ENCODE peak calls at places on chromosomes 3 and 15, in seven cellular contexts. Q, B, V, R, K, Y and U are unnamed samples.

GRCh38 chr3:72797773-72798543 is 50.3 kb downstream of the SHQ1 start:
- DNase-seq in Q (no peak), R (no peak), B (no peak), V (no peak), Y (peak), K (no peak), U (no peak)

GRCh38 chr3:184360834-184361531 is 422 bp downstream of the CLCN2 start:
- DNase-seq in K (no peak), R (no peak), Q (no peak), Y (no peak), B (no peak), V (no peak), U (no peak)

GRCh38 chr3:190319660-190320059 is 2.6 kb downstream of the CLDN1 start:
- DNase-seq in R (no peak), Y (no peak), Q (no peak), B (no peak), K (no peak), V (no peak), U (no peak)

GRCh38 chr3:88019024-88019423 is 39.8 kb downstream of the CGGBP1 start:
- DNase-seq in V (peak), Y (no peak), Q (no peak), B (no peak), K (no peak), R (no peak), U (no peak)

GRCh38 chr15:97959738-97960363 is 652 bp upstream of the ARRDC4 start:
- DNase-seq in R (no peak), V (no peak), Y (no peak), K (no peak), Q (no peak), B (no peak), U (no peak)

GRCh38 chr3:193040836-193041672 is 123.4 kb upstream of the MB21D2 start:
- DNase-seq in K (peak), Q (no peak), V (peak), R (no peak), B (no peak), Y (peak), U (peak)

GRCh38 chr3:191141728-191142127 is 57.3 kb upstream of the OSTN start:
- DNase-seq in K (no peak), Q (peak), R (no peak), B (no peak), V (no peak), Y (no peak), U (no peak)

GRCh38 chr3:108159865-108160264 is 62.4 kb downstream of the IFT57 start:
- DNase-seq in Q (peak), R (no peak), V (no peak), K (no peak), Y (no peak), B (no peak), U (no peak)

GRCh38 chr3:61177450-61177849 is 73.8 kb downstream of the FHIT start:
- DNase-seq in V (no peak), K (no peak), Y (no peak), B (no peak), R (no peak), Q (no peak), U (no peak)

GRCh38 chr3:140717915-140718314 is 40.1 kb downstream of the TRIM42 start:
- DNase-seq in R (no peak), Q (no peak), Y (no peak), V (no peak), K (no peak), B (no peak), U (no peak)

GRCh38 chr15:58495836-58496501 is 64.2 kb downstream of the LIPC start:
- DNase-seq in Q (no peak), R (no peak), Y (no peak), V (no peak), K (no peak), B (no peak), U (no peak)

GRCh38 chr3:58104155-58104554 is 95.9 kb downstream of the FLNB start:
- DNase-seq in K (no peak), B (no peak), Y (no peak), Q (no peak), R (no peak), V (no peak), U (no peak)

GRCh38 chr15:99110093-99110492 is 5.2 kb downstream of the SYNM start:
- DNase-seq in R (no peak), B (no peak), K (no peak), Q (no peak), V (no peak), Y (no peak), U (no peak)

GRCh38 chr15:58423858-58424608 is 7.8 kb upstream of the LIPC start:
- DNase-seq in K (no peak), B (no peak), V (peak), R (no peak), Y (no peak), Q (no peak), U (no peak)

GRCh38 chr3:67654832-67655152 is 380 bp upstream of the SUCLG2 start:
- DNase-seq in V (no peak), B (no peak), R (no peak), Q (no peak), K (no peak), Y (no peak), U (no peak)

GRCh38 chr3:168124791-168125190 is 29.1 kb upstream of the GOLIM4 start:
- DNase-seq in Q (no peak), B (no peak), R (no peak), Y (no peak), K (no peak), V (no peak), U (no peak)

GRCh38 chr15:34514251-34514760 is 69.1 kb downstream of the GOLGA8B start:
- DNase-seq in Y (peak), Q (no peak), B (peak), K (no peak), R (peak), V (peak), U (peak)

GRCh38 chr3:59512066-59512465 is 462.2 kb upstream of the CFAP20DC start:
- DNase-seq in Q (no peak), B (no peak), R (no peak), K (no peak), V (no peak), Y (no peak), U (no peak)

GRCh38 chr3:166837535-166837934 is 542.6 kb downstream of the ZBBX start:
- DNase-seq in Y (peak), B (no peak), V (peak), Q (no peak), R (no peak), K (no peak), U (no peak)

GRCh38 chr15:56286213-56286612 is 42.5 kb upstream of the RFX7 start:
- DNase-seq in V (no peak), B (no peak), Y (peak), Q (no peak), R (no peak), K (no peak), U (no peak)

GRCh38 chr15:66405605-66406004 is 18.9 kb downstream of the MAP2K1 start:
- DNase-seq in B (no peak), Q (no peak), K (no peak), Y (no peak), V (no peak), R (no peak), U (no peak)

GRCh38 chr3:78410077-78410476 is 1357.7 kb downstream of the ROBO1 start:
- DNase-seq in K (no peak), Q (no peak), Y (no peak), B (no peak), V (no peak), R (no peak), U (no peak)

GRCh38 chr3:101216710-101217457 is 103.5 kb downstream of the IMPG2 start:
- DNase-seq in K (no peak), R (no peak), V (peak), B (no peak), Y (no peak), Q (no peak), U (peak)

GRCh38 chr15:100861511-100861991 is 18.1 kb upstream of the ALDH1A3 start:
- DNase-seq in Y (no peak), V (no peak), R (no peak), K (no peak), Q (no peak), B (no peak), U (no peak)

GRCh38 chr3:132984181-132984580 is 54.0 kb upstream of the TMEM108 start:
- DNase-seq in Y (no peak), Q (no peak), B (no peak), K (no peak), R (no peak), V (no peak), U (no peak)

GRCh38 chr15:26889298-26889898 is 22.5 kb downstream of the GABRA5 start:
- DNase-seq in Y (peak), V (peak), Q (peak), K (peak), B (no peak), R (no peak), U (no peak)

GRCh38 chr3:31462050-31462569 is 70.6 kb upstream of the STT3B start:
- DNase-seq in B (no peak), K (no peak), R (no peak), Y (peak), V (peak), Q (no peak), U (peak)

GRCh38 chr15:32908921-32909320 is 191.1 kb downstream of the GREM1 start:
- DNase-seq in R (no peak), Y (no peak), Q (no peak), B (no peak), K (no peak), V (no peak), U (no peak)

GRCh38 chr3:43632269-43632733 is 10.5 kb upstream of the ANO10 start:
- DNase-seq in B (no peak), Q (peak), V (no peak), Y (peak), R (no peak), K (no peak), U (no peak)

GRCh38 chr15:35627696-35628095 is 81.7 kb upstream of the DPH6 start:
- DNase-seq in B (no peak), K (no peak), Y (no peak), R (no peak), V (no peak), Q (no peak), U (no peak)

GRCh38 chr15:35624881-35625280 is 78.9 kb upstream of the DPH6 start:
- DNase-seq in B (no peak), K (no peak), Q (no peak), V (no peak), R (no peak), Y (no peak), U (no peak)

GRCh38 chr15:35622641-35623340 is 76.8 kb upstream of the DPH6 start:
- DNase-seq in Q (no peak), B (no peak), K (no peak), V (no peak), R (no peak), Y (no peak), U (no peak)

GRCh38 chr15:35626984-35627383 is 81.0 kb upstream of the DPH6 start:
- DNase-seq in K (no peak), Y (no peak), V (no peak), R (no peak), Q (no peak), B (no peak), U (no peak)

DNA sequence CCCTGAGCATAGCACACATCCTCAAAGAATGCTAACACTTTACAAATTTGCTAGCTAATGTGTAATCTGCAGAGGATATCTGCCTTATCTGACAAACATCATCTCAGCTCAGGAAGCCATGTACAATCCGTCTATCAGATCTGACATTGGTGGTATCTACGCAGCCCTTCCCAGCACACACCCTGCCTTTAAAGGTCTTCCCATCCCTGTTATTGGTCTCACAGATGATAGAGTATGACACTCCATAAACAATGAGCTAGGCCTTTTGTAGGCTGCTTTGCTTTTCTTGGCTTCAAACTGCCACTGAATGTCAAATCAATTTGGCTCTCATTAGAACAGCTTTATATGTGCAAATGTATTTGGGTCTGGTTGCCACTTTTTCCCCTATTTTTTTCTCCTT is 80.6 kb upstream of the DPH6 start:
- DNase-seq in K (no peak), Q (no peak), V (no peak), R (no peak), B (no peak), Y (no peak), U (no peak)
- TF ChIP-seq CTCF in K (no peak), Q (no peak), V (no peak), R (no peak), B (no peak), Y (no peak), U (no peak)

DNA sequence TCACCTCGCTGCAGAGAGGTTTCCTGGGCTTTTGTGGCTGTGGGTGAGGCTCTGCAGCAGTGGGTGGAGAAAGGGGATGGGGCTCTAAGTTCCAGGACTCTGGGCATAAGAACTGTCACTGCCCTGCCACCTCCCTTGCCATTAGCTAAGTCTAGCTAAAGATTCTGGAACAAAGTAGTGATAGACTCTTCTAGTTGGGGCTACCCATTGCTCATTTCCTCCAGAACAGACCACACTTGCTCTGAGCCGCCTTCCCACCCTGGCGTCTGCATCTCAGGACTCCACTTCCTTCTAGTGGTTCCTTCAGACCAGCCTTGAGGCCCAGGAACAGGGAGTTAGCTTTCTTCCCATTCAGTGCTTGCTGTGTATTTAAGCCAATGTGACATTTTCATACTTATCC is 7.5 kb downstream of the ARHGAP31 start:
- DNase-seq in V (no peak), R (no peak), B (no peak), Y (no peak), K (no peak), Q (no peak), U (no peak)
- TF ChIP-seq CTCF in V (no peak), R (no peak), B (no peak), Y (no peak), K (no peak), Q (no peak), U (no peak)

GRCh38 chr3:30260747-30261146 is 345.7 kb upstream of the TGFBR2 start:
- DNase-seq in R (no peak), Q (no peak), K (no peak), V (no peak), Y (no peak), B (no peak), U (no peak)

GRCh38 chr3:30263238-30263920 is 343.0 kb upstream of the TGFBR2 start:
- DNase-seq in K (no peak), Y (no peak), Q (no peak), V (no peak), B (no peak), R (no peak), U (no peak)

GRCh38 chr3:30266536-30266935 is 339.9 kb upstream of the TGFBR2 start:
- DNase-seq in Y (no peak), K (no peak), Q (no peak), V (no peak), R (no peak), B (no peak), U (no peak)

GRCh38 chr3:30259730-30260129 is 346.7 kb upstream of the TGFBR2 start:
- DNase-seq in Q (no peak), B (no peak), V (no peak), Y (peak), R (no peak), K (no peak), U (no peak)

DNA sequence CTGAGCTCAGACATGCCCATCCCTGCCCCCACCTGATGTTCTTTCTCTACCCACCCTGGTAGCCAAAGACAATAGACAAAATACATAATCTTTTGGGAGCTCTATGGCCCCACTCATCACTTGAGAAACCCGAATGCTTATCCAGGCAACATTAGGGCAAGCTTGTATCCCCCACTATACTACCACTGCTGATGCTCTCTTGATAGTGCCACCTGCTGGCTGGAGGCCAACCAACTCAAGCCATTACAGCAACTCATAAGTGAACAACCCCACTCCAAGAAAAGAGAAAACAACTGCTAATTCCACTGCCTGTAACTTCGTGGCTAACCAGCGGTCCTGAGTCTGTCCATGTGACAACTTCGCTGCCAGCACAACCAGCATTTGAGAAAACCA is 342.5 kb upstream of the TGFBR2 start:
- DNase-seq in V (no peak), B (no peak), Y (no peak), Q (no peak), R (no peak), K (no peak), U (no peak)
- TF ChIP-seq CTCF in V (no peak), B (no peak), Y (peak), Q (no peak), R (no peak), K (peak), U (peak)

GRCh38 chr3:169218314-169218983 is 445.1 kb downstream of the MECOM start:
- DNase-seq in B (no peak), K (no peak), Q (peak), V (no peak), Y (peak), R (no peak), U (no peak)
- TF ChIP-seq CTCF in B (peak), K (peak), Q (peak), V (peak), Y (peak), R (no peak), U (peak)

GRCh38 chr3:9250236-9250635 is 790 bp upstream of the SRGAP3 start:
- DNase-seq in V (no peak), Y (peak), R (no peak), Q (no peak), B (no peak), K (no peak), U (no peak)
- TF ChIP-seq CTCF in V (no peak), Y (peak), R (no peak), Q (no peak), B (no peak), K (peak), U (peak)

GRCh38 chr15:44554934-44555723 is 18.2 kb downstream of the EIF3J start:
- DNase-seq in R (no peak), Q (no peak), V (no peak), B (no peak), Y (no peak), K (no peak), U (no peak)

GRCh38 chr15:44545934-44546802 is 9.2 kb downstream of the EIF3J start:
- DNase-seq in R (no peak), K (peak), V (peak), Y (peak), Q (no peak), B (no peak), U (peak)

GRCh38 chr15:44550734-44551133 is 13.8 kb downstream of the EIF3J start:
- DNase-seq in Q (no peak), V (no peak), B (no peak), K (no peak), R (no peak), Y (no peak), U (no peak)

GRCh38 chr15:44550256-44550655 is 13.3 kb downstream of the EIF3J start:
- DNase-seq in Y (no peak), V (no peak), K (no peak), R (no peak), B (no peak), Q (no peak), U (no peak)
- TF ChIP-seq CTCF in Y (no peak), V (no peak), K (peak), R (no peak), B (peak), Q (no peak), U (peak)

DNA sequence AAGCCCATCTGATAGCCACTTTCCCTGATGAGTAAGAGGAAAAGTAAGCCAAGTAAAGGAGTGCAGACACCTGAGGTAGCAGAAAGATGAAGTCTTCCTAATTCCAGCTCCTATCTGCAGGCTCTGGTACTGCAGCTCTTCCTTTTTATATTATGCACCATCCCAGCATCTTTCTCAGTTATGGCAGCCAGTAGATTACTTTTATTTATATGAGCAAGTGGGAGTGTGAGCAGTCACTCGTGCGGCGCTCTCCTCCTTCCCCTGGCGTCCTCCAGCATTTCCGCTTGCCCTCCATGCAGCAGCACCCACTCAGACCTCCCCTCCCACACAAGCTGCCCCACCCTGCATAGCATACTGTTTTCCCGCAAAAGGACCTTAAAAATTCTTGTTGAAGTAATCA is 465.9 kb upstream of the DPPA4 start:
- DNase-seq in Q (no peak), Y (peak), R (no peak), V (no peak), K (no peak), B (no peak), U (no peak)
- TF ChIP-seq CTCF in Q (peak), Y (peak), R (no peak), V (peak), K (no peak), B (no peak), U (peak)

GRCh38 chr3:16828815-16829214 is 55.9 kb upstream of the PLCL2 start:
- DNase-seq in Q (peak), B (no peak), Y (peak), R (no peak), V (peak), K (peak), U (no peak)
- TF ChIP-seq CTCF in Q (peak), B (no peak), Y (peak), R (no peak), V (peak), K (peak), U (peak)